ENCODE peak calls at places on chromosomes 11 and 22, in four cellular contexts. One of them, this sample, is unnamed.

GRCh38 chr11:45646275-45646970 is 19.0 kb downstream of the CHST1 start:
- DNase-seq in tibial artery: no peak
- DNase-seq in ovary: no peak
- DNase-seq in IMR-90: peak; percentile 22
- DNase-seq in this sample: no peak

GRCh38 chr11:134223066-134223465 is 701 bp downstream of the NCAPD3 start:
- DNase-seq in tibial artery: no peak
- DNase-seq in ovary: no peak
- DNase-seq in IMR-90: no peak
- DNase-seq in this sample: no peak

GRCh38 chr22:21693333-21693998 is 27.7 kb downstream of the PPIL2 start:
- DNase-seq in tibial artery: no peak
- DNase-seq in ovary: no peak
- DNase-seq in IMR-90: no peak
- DNase-seq in this sample: no peak

GRCh38 chr22:25475554-25476022 is 88.9 kb upstream of the GRK3 start:
- DNase-seq in tibial artery: no peak
- DNase-seq in ovary: no peak
- DNase-seq in IMR-90: peak; percentile 72
- DNase-seq in this sample: no peak

GRCh38 chr22:46295277-46295971 is 1.2 kb upstream of the GTSE1 start:
- DNase-seq in tibial artery: no peak
- DNase-seq in ovary: no peak
- DNase-seq in IMR-90: no peak
- DNase-seq in this sample: no peak

GRCh38 chr22:43851058-43851978 is 11.0 kb downstream of the SULT4A1 start:
- DNase-seq in tibial artery: no peak
- DNase-seq in ovary: no peak
- DNase-seq in IMR-90: no peak
- DNase-seq in this sample: no peak

GRCh38 chr11:1992111-1992510 is 5.5 kb downstream of the H19 start:
- DNase-seq in tibial artery: no peak
- DNase-seq in ovary: peak; percentile 14
- DNase-seq in IMR-90: no peak
- DNase-seq in this sample: peak; percentile 44

GRCh38 chr11:96642584-96642983 is 252.8 kb downstream of the JRKL start:
- DNase-seq in tibial artery: no peak
- DNase-seq in ovary: no peak
- DNase-seq in IMR-90: no peak
- DNase-seq in this sample: no peak

GRCh38 chr11:65204646-65205601 is 23.2 kb downstream of the CAPN1 start:
- DNase-seq in tibial artery: peak; percentile 56
- DNase-seq in ovary: no peak
- DNase-seq in IMR-90: peak; percentile 13
- DNase-seq in this sample: no peak

GRCh38 chr22:23789638-23790037 is 2.9 kb downstream of the SMARCB1 start:
- DNase-seq in tibial artery: no peak
- DNase-seq in ovary: no peak
- DNase-seq in IMR-90: no peak
- DNase-seq in this sample: no peak

GRCh38 chr11:124839051-124839971 is 25.9 kb upstream of the ROBO3 start:
- DNase-seq in tibial artery: no peak
- DNase-seq in ovary: no peak
- DNase-seq in IMR-90: no peak
- DNase-seq in this sample: no peak

GRCh38 chr11:79013509-79013908 is 427.3 kb downstream of the TENM4 start:
- DNase-seq in tibial artery: no peak
- DNase-seq in ovary: no peak
- DNase-seq in IMR-90: peak; percentile 50
- DNase-seq in this sample: no peak

GRCh38 chr11:2576116-2576515 is 123.7 kb downstream of the KCNQ1OT1 start:
- DNase-seq in tibial artery: peak; percentile 54
- DNase-seq in ovary: no peak
- DNase-seq in IMR-90: no peak
- DNase-seq in this sample: no peak

GRCh38 chr22:35258144-35258988 is 1.1 kb downstream of the HMGXB4 start:
- DNase-seq in tibial artery: no peak
- DNase-seq in ovary: no peak
- DNase-seq in IMR-90: peak; percentile 11
- DNase-seq in this sample: no peak

GRCh38 chr22:27349456-27349855 is 452.1 kb downstream of the MN1 start:
- DNase-seq in tibial artery: no peak
- DNase-seq in ovary: no peak
- DNase-seq in IMR-90: peak; percentile 47
- DNase-seq in this sample: no peak

GRCh38 chr11:130580372-130580771 is 131.9 kb downstream of the ADAMTS15 start:
- DNase-seq in tibial artery: no peak
- DNase-seq in ovary: peak; percentile 69
- DNase-seq in IMR-90: peak; percentile 84
- DNase-seq in this sample: peak; percentile 85

GRCh38 chr11:134508219-134508990 is 96.4 kb upstream of the B3GAT1 start:
- DNase-seq in tibial artery: peak; percentile 43
- DNase-seq in ovary: peak; percentile 4
- DNase-seq in IMR-90: no peak
- DNase-seq in this sample: no peak

GRCh38 chr11:34754171-34754823 is 133.4 kb downstream of the EHF start:
- DNase-seq in tibial artery: no peak
- DNase-seq in ovary: no peak
- DNase-seq in IMR-90: no peak
- DNase-seq in this sample: no peak

GRCh38 chr11:130308059-130308458 is 6.7 kb downstream of the ZBTB44 start:
- DNase-seq in tibial artery: no peak
- DNase-seq in ovary: no peak
- DNase-seq in IMR-90: no peak
- DNase-seq in this sample: no peak

GRCh38 chr22:19823638-19824196 is 31.0 kb downstream of the GNB1L start:
- DNase-seq in tibial artery: peak; percentile 38
- DNase-seq in ovary: peak; percentile 5
- DNase-seq in IMR-90: no peak
- DNase-seq in this sample: peak; percentile 40

GRCh38 chr22:37906364-37907008 is 389 bp downstream of the MICALL1 start:
- DNase-seq in tibial artery: no peak
- DNase-seq in ovary: no peak
- DNase-seq in IMR-90: no peak
- DNase-seq in this sample: no peak

GRCh38 chr11:75878968-75879367 is 64.0 kb downstream of the UVRAG start:
- DNase-seq in tibial artery: no peak
- DNase-seq in ovary: no peak
- DNase-seq in IMR-90: no peak
- DNase-seq in this sample: no peak

GRCh38 chr11:76783294-76783900 is at the start of gene TSKU:
- DNase-seq in tibial artery: no peak
- DNase-seq in ovary: no peak
- DNase-seq in IMR-90: no peak
- DNase-seq in this sample: no peak

GRCh38 chr11:1574256-1575242 is 2.5 kb upstream of the DUSP8 start:
- DNase-seq in tibial artery: no peak
- DNase-seq in ovary: peak; percentile 60
- DNase-seq in IMR-90: peak; percentile 23
- DNase-seq in this sample: no peak

DNA sequence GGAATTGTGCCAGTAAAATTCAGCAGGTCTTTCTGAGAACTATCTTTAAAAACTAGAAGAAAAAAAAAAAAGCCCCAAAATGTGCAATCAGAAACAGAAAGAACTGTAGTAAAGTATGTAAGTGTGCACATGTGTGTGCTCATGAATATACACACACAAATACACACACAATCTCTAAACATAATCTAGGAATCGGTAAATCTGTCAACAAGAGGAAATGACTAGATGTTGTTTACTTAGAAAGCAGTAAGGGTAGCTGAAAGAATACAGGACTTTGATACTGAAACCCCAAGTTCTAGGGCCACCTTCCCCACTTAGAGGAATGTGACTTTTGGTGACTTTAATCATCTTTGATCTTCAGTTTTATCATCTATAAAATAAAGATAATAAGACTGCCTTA is 13.2 kb downstream of the UEVLD start:
- DNase-seq in tibial artery: no peak
- DNase-seq in ovary: no peak
- DNase-seq in IMR-90: no peak
- DNase-seq in this sample: no peak
- H3K27me3 ChIP-seq in tibial artery: no peaks in the 10 kb centered on the region
- H3K27me3 ChIP-seq in ovary: no peaks in the 10 kb centered on the region
- H3K27me3 ChIP-seq in IMR-90: no peaks in the 10 kb centered on the region
- H3K27me3 ChIP-seq in this sample: no peaks in the 10 kb centered on the region

GRCh38 chr22:47802446-47802845 is 1040.0 kb downstream of the TBC1D22A start:
- DNase-seq in tibial artery: no peak
- DNase-seq in ovary: no peak
- DNase-seq in IMR-90: no peak
- DNase-seq in this sample: no peak
- H3K27me3 ChIP-seq in tibial artery: no peaks in the 10 kb centered on the region
- H3K27me3 ChIP-seq in ovary: no peaks in the 10 kb centered on the region
- H3K27me3 ChIP-seq in IMR-90: no peaks in the 10 kb centered on the region
- H3K27me3 ChIP-seq in this sample: no peaks in the 10 kb centered on the region

GRCh38 chr22:50203288-50203687 is 2.5 kb downstream of the SELENOO start:
- DNase-seq in tibial artery: no peak
- DNase-seq in ovary: no peak
- DNase-seq in IMR-90: no peak
- DNase-seq in this sample: no peak
- H3K27me3 ChIP-seq in tibial artery: no peaks in the 10 kb centered on the region
- H3K27me3 ChIP-seq in ovary: no peaks in the 10 kb centered on the region
- H3K27me3 ChIP-seq in IMR-90: no peaks in the 10 kb centered on the region
- H3K27me3 ChIP-seq in this sample: no peaks in the 10 kb centered on the region

DNA sequence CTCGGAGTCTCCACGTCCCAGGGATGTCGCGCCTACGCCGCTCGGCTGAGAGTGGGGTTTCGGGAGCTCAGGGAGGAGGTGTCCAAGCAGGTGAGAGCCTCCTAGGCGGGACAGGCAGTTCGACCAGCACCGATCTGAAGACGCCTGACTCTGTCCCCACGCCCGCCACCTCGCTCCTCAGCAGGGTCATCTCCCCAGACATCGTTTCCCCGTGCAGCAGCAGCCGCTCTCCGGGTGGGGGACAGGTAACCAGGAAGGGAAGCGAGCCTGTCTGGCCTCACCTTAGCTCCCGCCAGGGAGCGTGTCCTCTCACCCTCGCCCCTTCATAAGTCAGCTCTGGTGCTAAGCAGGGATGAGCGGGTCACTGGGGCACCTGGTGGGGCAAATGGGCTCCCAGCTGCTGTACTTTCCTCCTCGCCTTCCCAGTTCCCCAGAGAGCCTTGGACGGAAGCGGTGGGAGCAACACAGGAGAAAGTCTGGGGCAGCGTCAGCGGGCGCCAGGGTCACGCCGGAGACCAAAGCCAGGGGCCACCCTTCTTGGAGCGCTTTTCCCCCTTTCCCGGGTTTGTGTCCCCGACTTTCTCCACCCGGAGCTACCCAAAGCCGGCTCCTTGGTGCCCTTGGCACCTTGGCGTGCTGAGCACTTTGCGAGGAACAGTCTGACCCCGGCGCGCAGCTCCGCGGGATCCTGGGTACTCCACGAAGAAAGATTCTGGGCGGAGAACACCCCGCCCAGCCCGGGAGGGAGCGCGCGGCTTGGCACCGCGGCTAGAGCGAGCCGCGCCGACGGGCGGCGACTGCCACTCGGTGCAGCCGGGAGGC is 1.6 kb downstream of the SPON1 start:
- DNase-seq in tibial artery: peak; percentile 67
- DNase-seq in ovary: peak; percentile 22
- DNase-seq in IMR-90: no peak
- DNase-seq in this sample: no peak
- H3K27me3 ChIP-seq in tibial artery: no peaks in the 10 kb centered on the region
- H3K27me3 ChIP-seq in ovary: no peaks in the 10 kb centered on the region
- H3K27me3 ChIP-seq in IMR-90: peaks cover 83% of the 10 kb centered on the region
- H3K27me3 ChIP-seq in this sample: peaks cover 9% of the 10 kb centered on the region

GRCh38 chr11:117490019-117490679 is 162.5 kb downstream of the CEP164 start:
- DNase-seq in tibial artery: no peak
- DNase-seq in ovary: no peak
- DNase-seq in IMR-90: no peak
- DNase-seq in this sample: no peak

GRCh38 chr11:117486059-117486458 is 158.4 kb downstream of the CEP164 start:
- DNase-seq in tibial artery: no peak
- DNase-seq in ovary: no peak
- DNase-seq in IMR-90: no peak
- DNase-seq in this sample: no peak

GRCh38 chr11:117490911-117491310 is 163.3 kb downstream of the CEP164 start:
- DNase-seq in tibial artery: no peak
- DNase-seq in ovary: no peak
- DNase-seq in IMR-90: no peak
- DNase-seq in this sample: no peak

GRCh38 chr11:117492578-117493251 is 165.1 kb downstream of the CEP164 start:
- DNase-seq in tibial artery: no peak
- DNase-seq in ovary: no peak
- DNase-seq in IMR-90: no peak
- DNase-seq in this sample: no peak

GRCh38 chr11:117488996-117489952 is 161.6 kb downstream of the CEP164 start:
- DNase-seq in tibial artery: no peak
- DNase-seq in ovary: no peak
- DNase-seq in IMR-90: no peak
- DNase-seq in this sample: no peak
- H3K27me3 ChIP-seq in tibial artery: no peaks in the 10 kb centered on the region
- H3K27me3 ChIP-seq in ovary: no peaks in the 10 kb centered on the region
- H3K27me3 ChIP-seq in IMR-90: peaks cover 39% of the 10 kb centered on the region
- H3K27me3 ChIP-seq in this sample: no peaks in the 10 kb centered on the region

DNA sequence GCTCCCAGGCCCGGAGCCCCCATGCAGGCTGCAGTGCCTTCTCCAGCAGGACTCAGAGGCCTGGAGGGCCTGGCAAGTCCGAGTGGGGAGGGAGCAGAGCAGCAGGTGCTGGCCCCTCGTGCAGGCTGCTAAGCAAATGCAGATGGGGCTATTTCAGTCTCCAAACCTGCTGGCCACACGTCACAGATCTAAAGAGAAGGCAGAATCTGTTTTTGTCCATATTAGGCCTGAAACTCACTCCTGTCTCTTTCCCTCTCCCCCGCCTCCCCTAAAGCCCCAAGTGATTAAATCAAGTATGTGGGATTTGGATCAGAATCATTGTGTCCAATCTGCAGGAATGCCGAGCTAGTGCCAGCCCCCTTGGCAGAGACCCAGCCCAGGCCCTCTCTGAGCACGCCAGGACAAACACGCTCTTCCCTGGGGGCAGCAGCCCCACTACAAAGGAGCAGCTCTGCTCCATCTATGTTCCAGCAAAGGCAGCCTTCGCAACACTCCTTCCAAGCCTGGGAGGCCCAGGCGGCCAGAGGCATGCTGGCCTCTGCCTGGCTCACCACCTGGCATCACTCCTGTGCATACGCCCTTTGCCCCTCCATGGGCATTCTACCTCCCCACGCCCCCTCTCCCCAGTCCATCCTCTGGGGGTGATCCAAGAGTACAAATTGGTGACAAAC is 26.5 kb downstream of the RPL27A start:
- DNase-seq in tibial artery: peak; percentile 99
- DNase-seq in ovary: peak; percentile 78
- DNase-seq in IMR-90: peak; percentile 95
- DNase-seq in this sample: peak; percentile 90
- H3K27me3 ChIP-seq in tibial artery: no peaks in the 10 kb centered on the region
- H3K27me3 ChIP-seq in ovary: no peaks in the 10 kb centered on the region
- H3K27me3 ChIP-seq in IMR-90: no peaks in the 10 kb centered on the region
- H3K27me3 ChIP-seq in this sample: no peaks in the 10 kb centered on the region

GRCh38 chr11:69821511-69822040 is 2.4 kb upstream of the FGF3 start:
- DNase-seq in tibial artery: no peak
- DNase-seq in ovary: no peak
- DNase-seq in IMR-90: no peak
- DNase-seq in this sample: no peak
- H3K27me3 ChIP-seq in tibial artery: no peaks in the 10 kb centered on the region
- H3K27me3 ChIP-seq in ovary: no peaks in the 10 kb centered on the region
- H3K27me3 ChIP-seq in IMR-90: peaks cover 83% of the 10 kb centered on the region
- H3K27me3 ChIP-seq in this sample: peaks cover 5% of the 10 kb centered on the region

This sample was measured in right atrium auricular region.